ENCODE peak calls at places on chromosomes 5 and 9, in five cellular contexts. Q is foreskin fibroblast, B is A549, X is dorsolateral prefrontal cortex, E is transverse colon. I is an unnamed sample.

GRCh38 chr9:81590688-81591087 is 98.7 kb downstream of the TLE1 start:
- DNase-seq in Q (no peak), B (no peak), X (no peak), E (no peak), I (no peak)

GRCh38 chr9:100601216-100601615 is 23.3 kb downstream of the CAVIN4 start:
- DNase-seq in Q (peak; percentile 32), B (peak; percentile 41), X (peak; percentile 29), E (peak; percentile 49), I (no peak)

GRCh38 chr5:142063878-142064331 is 44.7 kb upstream of the NDFIP1 start:
- DNase-seq in Q (peak; percentile 73), B (no peak), X (peak; percentile 97), E (peak; percentile 13), I (no peak)

GRCh38 chr9:125233678-125234077 is 7.5 kb downstream of the HSPA5 start:
- DNase-seq in Q (peak; percentile 96), B (peak; percentile 40), X (no peak), E (no peak), I (peak; percentile 95)

GRCh38 chr9:13688223-13688989 is 408.9 kb upstream of the MPDZ start:
- DNase-seq in Q (no peak), B (no peak), X (no peak), E (no peak), I (no peak)

GRCh38 chr9:7273575-7273974 is 515.8 kb downstream of the KDM4C start:
- DNase-seq in Q (peak; percentile 22), B (no peak), X (no peak), E (no peak), I (no peak)

GRCh38 chr5:673837-674629 is 19.1 kb downstream of the TPPP start:
- DNase-seq in Q (no peak), B (no peak), X (peak; percentile 31), E (no peak), I (no peak)

GRCh38 chr5:141882594-141883183 is 4.5 kb upstream of the PCDH1 start:
- DNase-seq in Q (no peak), B (no peak), X (peak; percentile 48), E (peak; percentile 35), I (no peak)

GRCh38 chr9:12818431-12819000 is 43.7 kb downstream of the LURAP1L start:
- DNase-seq in Q (no peak), B (peak; percentile 15), X (no peak), E (peak; percentile 60), I (no peak)

GRCh38 chr9:125446581-125447094 is 185.0 kb downstream of the GAPVD1 start:
- DNase-seq in Q (no peak), B (no peak), X (no peak), E (no peak), I (no peak)

GRCh38 chr5:148846930-148847329 is 20.5 kb downstream of the ADRB2 start:
- DNase-seq in Q (no peak), B (no peak), X (no peak), E (no peak), I (no peak)

GRCh38 chr5:73496984-73497457 is 1.2 kb upstream of the BTF3 start:
- DNase-seq in Q (peak; percentile 33), B (peak; percentile 80), X (no peak), E (no peak), I (no peak)

GRCh38 chr5:145776886-145777285 is 58.3 kb downstream of the PRELID2 start:
- DNase-seq in Q (peak; percentile 24), B (no peak), X (no peak), E (no peak), I (no peak)

GRCh38 chr5:158590936-158591863 is 508.5 kb downstream of the EBF1 start:
- DNase-seq in Q (peak; percentile 42), B (no peak), X (no peak), E (no peak), I (no peak)

GRCh38 chr5:151208481-151208914 is 15.4 kb downstream of the CCDC69 start:
- DNase-seq in Q (no peak), B (no peak), X (no peak), E (no peak), I (no peak)

GRCh38 chr5:42825422-42826148 is 13.9 kb upstream of the SELENOP start:
- DNase-seq in Q (no peak), B (no peak), X (no peak), E (no peak), I (no peak)

GRCh38 chr5:107601076-107601475 is 69.7 kb downstream of the EFNA5 start:
- DNase-seq in Q (no peak), B (no peak), X (no peak), E (no peak), I (no peak)

GRCh38 chr5:15320896-15321295 is 179.1 kb upstream of the FBXL7 start:
- DNase-seq in Q (no peak), B (no peak), X (peak; percentile 45), E (no peak), I (no peak)

GRCh38 chr9:35808433-35808832 is 3.6 kb downstream of the SPAG8 start:
- DNase-seq in Q (no peak), B (no peak), X (no peak), E (no peak), I (no peak)

GRCh38 chr5:177103523-177104253 is 17.0 kb downstream of the FGFR4 start:
- DNase-seq in Q (no peak), B (no peak), X (no peak), E (no peak), I (no peak)

GRCh38 chr9:22457448-22457847 is 10.8 kb downstream of the DMRTA1 start:
- DNase-seq in Q (no peak), B (no peak), X (no peak), E (no peak), I (no peak)

GRCh38 chr9:119556129-119556875 is 187.1 kb upstream of the BRINP1 start:
- DNase-seq in Q (peak; percentile 27), B (peak; percentile 31), X (peak; percentile 75), E (peak; percentile 81), I (no peak)

GRCh38 chr5:175659546-175660248 is 1.8 kb downstream of the HRH2 start:
- DNase-seq in Q (no peak), B (no peak), X (no peak), E (no peak), I (no peak)
- H3K4me3 ChIP-seq in Q (no peak overlapping the region), B (no peak overlapping the region), X (peak overlapping the region; percentile 69), E (no peak overlapping the region), I (no peak overlapping the region)

GRCh38 chr9:122468735-122469134 is 9.0 kb downstream of the OR1J1 start:
- DNase-seq in Q (peak; percentile 94), B (no peak), X (no peak), E (no peak), I (peak; percentile 42)

GRCh38 chr9:122464633-122465567 is 12.8 kb downstream of the OR1J1 start:
- DNase-seq in Q (peak; percentile 85), B (peak; percentile 68), X (peak; percentile 66), E (peak; percentile 76), I (peak; percentile 64)

GRCh38 chr9:122463828-122464632 is 13.7 kb downstream of the OR1J1 start:
- DNase-seq in Q (no peak), B (no peak), X (no peak), E (no peak), I (no peak)
- H3K4me3 ChIP-seq in Q (peak overlapping the region; percentile 60), B (no peak overlapping the region), X (peak overlapping the region; percentile 56), E (no peak overlapping the region), I (peak overlapping the region; percentile 47)

GRCh38 chr5:88695232-88695631 is 187.8 kb downstream of the MEF2C start:
- DNase-seq in Q (no peak), B (no peak), X (no peak), E (no peak), I (no peak)
- H3K4me3 ChIP-seq in Q (no peak overlapping the region), B (no peak overlapping the region), X (peak overlapping the region; percentile 81), E (no peak overlapping the region), I (no peak overlapping the region)

GRCh38 chr9:3495850-3496249 is 30.0 kb downstream of the RFX3 start:
- DNase-seq in Q (no peak), B (no peak), X (no peak), E (no peak), I (no peak)
- H3K4me3 ChIP-seq in Q (no peak overlapping the region), B (no peak overlapping the region), X (no peak overlapping the region), E (no peak overlapping the region), I (no peak overlapping the region)

I was measured in AG04449.